ENCODE peak calls at places on chromosomes 2 and 18, in nine cellular contexts. C is posterior cingulate gyrus; Y is naive B cell; K is effector CD4-positive, alpha-beta T cell; A is cardiac muscle cell; R is left ventricle myocardium inferior; Z is NCI-H1105; O is foreskin fibroblast; D is cortex of kidney. E is an unnamed sample.

GRCh38 chr2:72911256-72911655 is 6.1 kb upstream of the EMX1 start:
- DNase-seq in K (no peak), R (no peak), A (no peak), O (peak), Z (no peak), Y (no peak), C (no peak), D (no peak), E (no peak)

GRCh38 chr2:36698978-36699377 is 2.5 kb downstream of the VIT start:
- DNase-seq in A (no peak), K (no peak), O (peak), R (no peak), Y (no peak), D (no peak), Z (no peak), C (no peak), E (no peak)

GRCh38 chr2:9967053-9967775 is 15.7 kb downstream of the GRHL1 start:
- DNase-seq in R (no peak), D (no peak), K (no peak), A (no peak), Y (peak), O (peak), Z (no peak), C (no peak), E (no peak)

GRCh38 chr2:72843301-72843700 is 17.5 kb upstream of the EXOC6B start:
- DNase-seq in Y (no peak), A (no peak), D (no peak), R (no peak), K (no peak), O (no peak), C (no peak), Z (no peak), E (no peak)

GRCh38 chr2:120012771-120013568 is at the start of gene EPB41L5:
- DNase-seq in R (peak), D (peak), C (peak), Y (peak), K (peak), O (peak), A (peak), Z (peak), E (peak)

GRCh38 chr2:230908595-230909191 is 16.3 kb downstream of the GPR55 start:
- DNase-seq in A (no peak), D (no peak), Z (no peak), C (peak), R (no peak), K (no peak), O (peak), Y (no peak), E (peak)

GRCh38 chr18:53478155-53478554 is 746.3 kb downstream of the MBD2 start:
- DNase-seq in O (no peak), Y (no peak), A (no peak), Z (no peak), R (no peak), K (no peak), D (no peak), C (no peak), E (no peak)

GRCh38 chr18:76363451-76364120 is 131.5 kb downstream of the ZNF516 start:
- DNase-seq in C (no peak), R (no peak), Z (no peak), K (no peak), D (no peak), O (peak), A (no peak), Y (no peak), E (peak)

GRCh38 chr2:236644502-236644911 is 74.9 kb downstream of the ACKR3 start:
- DNase-seq in Z (no peak), A (no peak), K (no peak), O (no peak), D (no peak), R (no peak), C (no peak), Y (no peak), E (no peak)

GRCh38 chr2:187842978-187843847 is 289.0 kb upstream of the TFPI start:
- DNase-seq in Y (no peak), K (no peak), A (peak), R (no peak), D (no peak), Z (peak), C (no peak), O (peak), E (peak)

GRCh38 chr2:190596998-190597397 is 51.9 kb upstream of the NAB1 start:
- DNase-seq in D (no peak), C (no peak), Y (no peak), Z (no peak), R (peak), A (no peak), K (no peak), O (no peak), E (no peak)

GRCh38 chr18:55252053-55252675 is 292.9 kb upstream of the CCDC68 start:
- DNase-seq in Z (no peak), K (no peak), D (no peak), O (peak), Y (no peak), R (no peak), A (no peak), C (no peak), E (peak)

GRCh38 chr18:59388180-59388579 is 29.1 kb upstream of the LMAN1 start:
- DNase-seq in K (no peak), O (no peak), Z (peak), R (no peak), C (no peak), Y (no peak), D (no peak), A (no peak), E (no peak)

GRCh38 chr2:228245601-228246000 is 64.1 kb upstream of the SPHKAP start:
- DNase-seq in Y (no peak), C (no peak), A (no peak), D (no peak), Z (no peak), R (no peak), O (no peak), K (no peak), E (no peak)